ENCODE peak calls at places on chromosomes 12 and 14, in five cellular contexts. R is A549, P is WTC11, F is endothelial cell of umbilical vein, E is HepG2. M is an unnamed sample.
A peak's percentile ranks its signal among the peaks of the same experiment; 100 is the strongest.

GRCh38 chr12:115507951-115508722 is 769.4 kb downstream of the MED13L start:
- DNase-seq in R (no peak), P (peak; percentile 84), F (no peak), E (peak; percentile 94), M (no peak)

GRCh38 chr14:55540847-55541773 is 38.9 kb upstream of the KTN1 start:
- DNase-seq in R (no peak), P (no peak), F (peak; percentile 35), E (no peak), M (no peak)

GRCh38 chr12:113232787-113233585 is 11.7 kb downstream of the TPCN1 start:
- DNase-seq in R (no peak), P (peak; percentile 82), F (no peak), E (no peak), M (no peak)

GRCh38 chr12:130704606-130705005 is 11.5 kb downstream of the RIMBP2 start:
- DNase-seq in R (no peak), P (no peak), F (no peak), E (no peak), M (no peak)

GRCh38 chr12:99959549-99960170 is 25.1 kb downstream of the ANKS1B start:
- DNase-seq in R (peak; percentile 64), P (no peak), F (peak; percentile 34), E (peak; percentile 15), M (no peak)

GRCh38 chr12:85301054-85301453 is 21.0 kb downstream of the ALX1 start:
- DNase-seq in R (no peak), P (no peak), F (no peak), E (no peak), M (no peak)

GRCh38 chr12:27437839-27438238 is 8.7 kb upstream of the SMCO2 start:
- DNase-seq in R (no peak), P (no peak), F (no peak), E (no peak), M (peak; percentile 83)

GRCh38 chr14:99946652-99947489 is 118.4 kb upstream of the EVL start:
- DNase-seq in R (no peak), P (peak; percentile 75), F (peak; percentile 26), E (no peak), M (peak; percentile 55)

GRCh38 chr14:23352506-23353432 is at the start of gene SLC22A17:
- DNase-seq in R (peak; percentile 65), P (peak; percentile 84), F (peak; percentile 59), E (peak; percentile 45), M (no peak)

GRCh38 chr14:32510815-32511214 is 181.7 kb downstream of the AKAP6 start:
- DNase-seq in R (no peak), P (no peak), F (no peak), E (no peak), M (no peak)

GRCh38 chr14:31024577-31025334 is 693 bp upstream of the AP4S1 start:
- DNase-seq in R (no peak), P (no peak), F (peak; percentile 59), E (no peak), M (no peak)

GRCh38 chr12:124796303-124796957 is 67.2 kb downstream of the SCARB1 start:
- DNase-seq in R (no peak), P (no peak), F (no peak), E (no peak), M (no peak)

GRCh38 chr14:77924392-77924948 is 124.6 kb downstream of the ADCK1 start:
- DNase-seq in R (no peak), P (no peak), F (no peak), E (no peak), M (no peak)

GRCh38 chr12:76688627-76689026 is 75.3 kb upstream of the ZDHHC17 start:
- DNase-seq in R (peak; percentile 12), P (no peak), F (no peak), E (no peak), M (peak; percentile 40)

GRCh38 chr12:100652488-100652887 is 79.0 kb downstream of the GAS2L3 start:
- DNase-seq in R (no peak), P (no peak), F (no peak), E (peak; percentile 67), M (no peak)

GRCh38 chr14:94588311-94588710 is 7.1 kb downstream of the SERPINA5 start:
- DNase-seq in R (no peak), P (no peak), F (no peak), E (no peak), M (no peak)
- TF ChIP-seq MAX in R (no peak), P (no peak), F (no peak), E (no peak), M (no peak)

DNA sequence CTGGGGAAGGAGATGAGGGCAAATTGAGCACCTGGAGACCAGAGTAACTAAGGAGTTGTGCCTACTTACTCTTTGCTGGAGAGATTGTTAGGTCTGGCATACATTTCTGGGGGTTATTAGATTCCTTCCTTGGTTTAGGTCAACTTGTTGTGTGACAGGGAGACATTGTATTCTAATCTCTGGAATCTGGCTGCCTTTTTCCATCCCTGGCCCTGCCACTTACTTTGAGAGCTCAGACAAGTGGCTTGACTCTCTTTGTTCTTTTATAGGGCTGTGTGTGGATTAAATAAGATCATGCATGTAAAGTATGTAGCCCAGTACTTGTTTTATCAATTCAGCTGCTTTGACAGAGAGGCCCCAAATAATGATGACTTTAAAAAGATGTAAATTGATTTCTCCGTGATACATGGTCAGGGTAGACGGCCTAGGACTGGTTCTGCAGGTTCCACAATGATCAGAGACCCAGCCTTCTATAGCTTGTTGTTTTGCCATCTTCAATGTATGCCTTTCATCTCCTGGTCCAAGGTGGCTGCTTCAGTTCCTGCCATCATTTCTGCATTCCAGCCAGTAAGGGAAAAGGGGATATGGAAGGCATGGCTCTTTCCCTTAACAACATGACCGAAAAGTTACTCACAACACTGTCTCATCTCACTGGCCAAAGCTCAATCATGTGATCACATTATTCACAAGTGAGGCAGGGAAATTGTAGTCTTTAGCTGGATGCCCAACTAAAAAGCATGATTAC is 72.6 kb downstream of the CHST11 start:
- DNase-seq in R (no peak), P (no peak), F (no peak), E (no peak), M (no peak)
- TF ChIP-seq MAX in R (no peak), P (no peak), F (no peak), E (no peak), M (no peak)

GRCh38 chr14:95095991-95096390 is 61.3 kb downstream of the DICER1 start:
- DNase-seq in R (no peak), P (no peak), F (no peak), E (no peak), M (no peak)
- TF ChIP-seq MAX in R (no peak), P (no peak), F (no peak), E (no peak), M (no peak)

GRCh38 chr14:88168498-88169165 is 154.4 kb downstream of the KCNK10 start:
- DNase-seq in R (peak; percentile 55), P (peak; percentile 58), F (peak; percentile 30), E (peak; percentile 50), M (peak; percentile 48)
- TF ChIP-seq MAX in R (no peak), P (no peak), F (no peak), E (no peak), M (no peak)